ENCODE peak calls at places on chromosomes 12 and 14, in five cellular contexts. One of them, this sample, is unnamed. For H3K36me3, the result is how much of the 10 kb centered on the place peaks cover.

GRCh38 chr14:53470351-53471043 is 317.4 kb upstream of the DDHD1 start:
- DNase-seq in GM06990: no peak
- DNase-seq in pancreas: no peak
- DNase-seq in gastrocnemius medialis: peak
- DNase-seq in stomach: no peak
- DNase-seq in this sample: no peak

GRCh38 chr12:83092101-83092500 is 405.4 kb downstream of the TMTC2 start:
- DNase-seq in pancreas: no peak
- DNase-seq in GM06990: no peak
- DNase-seq in gastrocnemius medialis: no peak
- DNase-seq in stomach: no peak
- DNase-seq in this sample: no peak

GRCh38 chr12:71684081-71684480 is 1.8 kb upstream of the TMEM19 start:
- DNase-seq in pancreas: no peak
- DNase-seq in GM06990: no peak
- DNase-seq in gastrocnemius medialis: no peak
- DNase-seq in stomach: no peak
- DNase-seq in this sample: no peak

GRCh38 chr12:29229158-29229505 is 80.1 kb downstream of the FAR2 start:
- DNase-seq in gastrocnemius medialis: no peak
- DNase-seq in stomach: no peak
- DNase-seq in GM06990: no peak
- DNase-seq in pancreas: no peak
- DNase-seq in this sample: no peak

GRCh38 chr12:28216016-28216415 is 25.8 kb downstream of the CCDC91 start:
- DNase-seq in GM06990: no peak
- DNase-seq in gastrocnemius medialis: no peak
- DNase-seq in pancreas: no peak
- DNase-seq in stomach: no peak
- DNase-seq in this sample: no peak

GRCh38 chr12:14290951-14291350 is 74.5 kb upstream of the ATF7IP start:
- DNase-seq in gastrocnemius medialis: no peak
- DNase-seq in GM06990: no peak
- DNase-seq in pancreas: no peak
- DNase-seq in stomach: no peak
- DNase-seq in this sample: no peak

GRCh38 chr12:62123721-62124203 is 136.4 kb upstream of the USP15 start:
- DNase-seq in gastrocnemius medialis: no peak
- DNase-seq in GM06990: peak
- DNase-seq in pancreas: peak
- DNase-seq in stomach: peak
- DNase-seq in this sample: no peak

GRCh38 chr14:85288041-85288440 is 241.9 kb upstream of the FLRT2 start:
- DNase-seq in gastrocnemius medialis: no peak
- DNase-seq in stomach: no peak
- DNase-seq in GM06990: no peak
- DNase-seq in pancreas: no peak
- DNase-seq in this sample: no peak

GRCh38 chr14:90628825-90629224 is 187.4 kb downstream of the TTC7B start:
- DNase-seq in GM06990: no peak
- DNase-seq in pancreas: peak
- DNase-seq in gastrocnemius medialis: no peak
- DNase-seq in stomach: no peak
- DNase-seq in this sample: no peak

GRCh38 chr12:66156654-66157053 is 13.1 kb downstream of the TMBIM4 start:
- DNase-seq in stomach: no peak
- DNase-seq in gastrocnemius medialis: no peak
- DNase-seq in pancreas: no peak
- DNase-seq in GM06990: no peak
- DNase-seq in this sample: no peak

GRCh38 chr14:62209287-62209899 is 447.2 kb downstream of the SNAPC1 start:
- DNase-seq in gastrocnemius medialis: no peak
- DNase-seq in GM06990: no peak
- DNase-seq in pancreas: no peak
- DNase-seq in stomach: no peak
- DNase-seq in this sample: no peak

GRCh38 chr12:53145861-53146260 is 34.7 kb upstream of the ZNF740 start:
- DNase-seq in gastrocnemius medialis: no peak
- DNase-seq in GM06990: no peak
- DNase-seq in stomach: no peak
- DNase-seq in pancreas: no peak
- DNase-seq in this sample: no peak

GRCh38 chr12:117845271-117845904 is 123.4 kb downstream of the KSR2 start:
- DNase-seq in stomach: no peak
- DNase-seq in pancreas: no peak
- DNase-seq in GM06990: no peak
- DNase-seq in gastrocnemius medialis: no peak
- DNase-seq in this sample: no peak

GRCh38 chr14:72892879-72893635 is 844 bp downstream of the DPF3 start:
- DNase-seq in stomach: no peak
- DNase-seq in GM06990: peak
- DNase-seq in pancreas: no peak
- DNase-seq in gastrocnemius medialis: no peak
- DNase-seq in this sample: peak

GRCh38 chr12:110538869-110539622 is 36.9 kb downstream of the RAD9B start:
- DNase-seq in pancreas: no peak
- DNase-seq in stomach: peak
- DNase-seq in GM06990: no peak
- DNase-seq in gastrocnemius medialis: peak
- DNase-seq in this sample: no peak

GRCh38 chr12:93185369-93185741 is 192.4 kb upstream of the NUDT4 start:
- DNase-seq in GM06990: no peak
- DNase-seq in gastrocnemius medialis: no peak
- DNase-seq in pancreas: no peak
- DNase-seq in stomach: no peak
- DNase-seq in this sample: no peak

GRCh38 chr14:91388551-91388975 is 29.1 kb downstream of the CCDC88C start:
- DNase-seq in GM06990: no peak
- DNase-seq in pancreas: no peak
- DNase-seq in stomach: no peak
- DNase-seq in gastrocnemius medialis: no peak
- DNase-seq in this sample: no peak

GRCh38 chr14:88470542-88471440 is 84.0 kb downstream of the PTPN21 start:
- DNase-seq in gastrocnemius medialis: no peak
- DNase-seq in stomach: no peak
- DNase-seq in pancreas: no peak
- DNase-seq in GM06990: no peak
- DNase-seq in this sample: no peak

GRCh38 chr12:47088021-47088944 is 8.5 kb upstream of the AMIGO2 start:
- DNase-seq in gastrocnemius medialis: no peak
- DNase-seq in stomach: no peak
- DNase-seq in GM06990: no peak
- DNase-seq in pancreas: no peak
- DNase-seq in this sample: no peak

GRCh38 chr12:93918900-93919299 is 229.5 kb upstream of the PLXNC1 start:
- DNase-seq in stomach: no peak
- DNase-seq in GM06990: no peak
- DNase-seq in gastrocnemius medialis: no peak
- DNase-seq in pancreas: no peak
- DNase-seq in this sample: no peak

GRCh38 chr14:88955470-88955869 is 131.0 kb downstream of the TTC8 start:
- DNase-seq in stomach: no peak
- DNase-seq in gastrocnemius medialis: no peak
- DNase-seq in pancreas: no peak
- DNase-seq in GM06990: no peak
- DNase-seq in this sample: no peak

GRCh38 chr14:44099752-44100462 is 407.2 kb downstream of the FSCB start:
- DNase-seq in gastrocnemius medialis: no peak
- DNase-seq in pancreas: no peak
- DNase-seq in GM06990: no peak
- DNase-seq in stomach: no peak
- DNase-seq in this sample: no peak

GRCh38 chr14:20680843-20681347 is 3.5 kb upstream of the RNASE4 start:
- DNase-seq in GM06990: no peak
- DNase-seq in pancreas: no peak
- DNase-seq in gastrocnemius medialis: no peak
- DNase-seq in stomach: peak
- DNase-seq in this sample: peak

GRCh38 chr12:75428767-75429166 is 37.9 kb downstream of the GLIPR1L2 start:
- DNase-seq in stomach: no peak
- DNase-seq in gastrocnemius medialis: no peak
- DNase-seq in GM06990: no peak
- DNase-seq in pancreas: no peak
- DNase-seq in this sample: no peak

GRCh38 chr12:55717397-55718007 is 1.7 kb downstream of the BLOC1S1 start:
- DNase-seq in pancreas: no peak
- DNase-seq in stomach: no peak
- DNase-seq in GM06990: no peak
- DNase-seq in gastrocnemius medialis: no peak
- DNase-seq in this sample: no peak

GRCh38 chr12:117007618-117008017 is 91.6 kb downstream of the TESC start:
- DNase-seq in stomach: no peak
- DNase-seq in GM06990: no peak
- DNase-seq in pancreas: no peak
- DNase-seq in gastrocnemius medialis: no peak
- DNase-seq in this sample: no peak

GRCh38 chr14:20836668-20837338 is 34.2 kb upstream of the RNASE1 start:
- DNase-seq in stomach: peak
- DNase-seq in GM06990: no peak
- DNase-seq in gastrocnemius medialis: no peak
- DNase-seq in pancreas: peak
- DNase-seq in this sample: no peak

GRCh38 chr14:90508073-90508472 is 111.2 kb downstream of the CALM1 start:
- DNase-seq in stomach: no peak
- DNase-seq in gastrocnemius medialis: no peak
- DNase-seq in pancreas: no peak
- DNase-seq in GM06990: no peak
- DNase-seq in this sample: no peak

GRCh38 chr14:89146291-89146690 is 270.7 kb downstream of the FOXN3 start:
- DNase-seq in stomach: no peak
- DNase-seq in GM06990: no peak
- DNase-seq in gastrocnemius medialis: no peak
- DNase-seq in pancreas: no peak
- DNase-seq in this sample: no peak

GRCh38 chr12:117101953-117102833 is 3.0 kb upstream of the TESC start:
- DNase-seq in gastrocnemius medialis: no peak
- DNase-seq in stomach: no peak
- DNase-seq in GM06990: no peak
- DNase-seq in pancreas: no peak
- DNase-seq in this sample: no peak

GRCh38 chr14:100865682-100866591 is 37.6 kb downstream of the RTL1 start:
- DNase-seq in stomach: no peak
- DNase-seq in pancreas: no peak
- DNase-seq in GM06990: no peak
- DNase-seq in gastrocnemius medialis: no peak
- DNase-seq in this sample: no peak

GRCh38 chr12:111038075-111038474 is 117.7 kb upstream of the MYL2 start:
- DNase-seq in stomach: no peak
- DNase-seq in GM06990: no peak
- DNase-seq in pancreas: no peak
- DNase-seq in gastrocnemius medialis: no peak
- DNase-seq in this sample: no peak

GRCh38 chr12:86230516-86231146 is 25.6 kb downstream of the MGAT4C start:
- DNase-seq in GM06990: no peak
- DNase-seq in pancreas: no peak
- DNase-seq in gastrocnemius medialis: no peak
- DNase-seq in stomach: no peak
- DNase-seq in this sample: no peak

GRCh38 chr12:77537648-77538047 is 293.0 kb upstream of the NAV3 start:
- DNase-seq in stomach: no peak
- DNase-seq in gastrocnemius medialis: no peak
- DNase-seq in GM06990: no peak
- DNase-seq in pancreas: no peak
- DNase-seq in this sample: no peak

DNA sequence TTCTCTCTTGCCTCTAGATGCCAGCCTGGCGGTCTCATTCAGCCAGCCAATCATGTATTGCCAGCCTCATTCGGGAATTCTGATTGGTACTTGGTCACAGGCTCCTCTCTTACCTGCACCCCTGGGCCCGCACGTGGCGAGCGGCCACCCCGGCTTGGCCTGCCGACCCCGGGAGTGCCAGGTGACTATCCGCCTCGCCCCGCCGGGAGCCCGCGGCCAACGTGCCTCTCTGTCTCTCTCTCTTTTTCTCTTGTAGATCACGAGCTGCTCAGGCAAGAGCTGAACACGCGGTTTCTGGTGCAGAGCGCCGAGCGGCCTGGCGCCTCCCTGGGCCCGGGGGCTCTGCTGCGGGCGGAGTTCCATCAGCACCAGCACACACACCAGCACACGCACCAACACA is 39.3 kb downstream of the LRCOL1 start:
- DNase-seq in pancreas: no peak
- DNase-seq in GM06990: no peak
- DNase-seq in stomach: no peak
- DNase-seq in gastrocnemius medialis: no peak
- DNase-seq in this sample: no peak
- H3K4me3 ChIP-seq in pancreas: no peak
- H3K4me3 ChIP-seq in GM06990: no peak
- H3K4me3 ChIP-seq in stomach: no peak
- H3K4me3 ChIP-seq in gastrocnemius medialis: no peak
- H3K4me3 ChIP-seq in this sample: no peak

GRCh38 chr12:132795847-132796246 is 32.8 kb downstream of the GOLGA3 start:
- DNase-seq in gastrocnemius medialis: no peak
- DNase-seq in stomach: no peak
- DNase-seq in pancreas: no peak
- DNase-seq in GM06990: no peak
- DNase-seq in this sample: no peak
- H3K36me3 ChIP-seq in gastrocnemius medialis: half or more
- H3K36me3 ChIP-seq in stomach: half or more
- H3K36me3 ChIP-seq in pancreas: under half
- H3K36me3 ChIP-seq in GM06990: under half
- H3K36me3 ChIP-seq in this sample: under half

DNA sequence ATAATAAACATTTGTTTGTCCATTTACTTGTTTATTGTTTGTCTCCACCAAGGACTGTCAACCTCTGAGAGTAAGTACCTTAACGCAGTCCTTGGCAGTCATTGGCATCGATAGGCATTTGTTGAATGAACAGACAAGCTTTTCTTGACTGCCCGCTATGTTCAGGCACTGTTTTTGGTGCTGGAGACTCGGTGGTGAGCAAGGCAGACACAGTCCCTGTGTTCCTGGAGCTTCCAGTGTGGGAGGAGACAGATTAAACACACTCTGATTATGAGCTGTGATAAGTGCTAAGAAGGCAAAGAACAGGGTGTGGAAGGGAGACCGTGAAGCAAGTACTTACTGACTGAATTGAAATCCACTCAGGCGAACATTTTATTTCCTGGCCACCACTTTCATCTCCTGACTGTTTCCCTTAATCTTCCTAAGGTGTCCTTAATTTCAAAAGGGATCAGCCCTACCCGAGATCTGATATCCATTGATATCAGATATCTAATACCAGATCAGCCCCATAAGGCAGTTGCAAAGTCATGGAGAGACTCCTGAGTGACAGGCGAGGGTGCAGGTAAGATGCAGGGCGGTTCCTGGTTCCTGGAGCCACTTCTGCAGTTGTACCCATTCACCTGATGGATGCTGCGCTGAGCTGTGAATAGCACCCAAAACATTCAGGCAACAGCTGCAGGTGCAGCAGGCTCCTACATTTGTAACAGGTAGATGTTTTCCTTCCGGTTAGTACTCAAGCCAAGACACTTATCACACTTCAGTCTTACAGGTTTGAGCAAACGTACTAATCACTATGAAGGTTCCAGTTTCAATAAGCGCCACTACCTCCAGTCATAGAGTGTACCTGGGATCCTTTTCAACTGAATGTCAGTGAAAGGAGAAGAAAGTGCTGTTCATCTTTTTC is 1.5 kb downstream of the ATP6V0A2 start:
- DNase-seq in pancreas: peak
- DNase-seq in stomach: peak
- DNase-seq in gastrocnemius medialis: no peak
- DNase-seq in GM06990: peak
- DNase-seq in this sample: peak
- H3K4me3 ChIP-seq in pancreas: no peak
- H3K4me3 ChIP-seq in stomach: peak
- H3K4me3 ChIP-seq in gastrocnemius medialis: peak
- H3K4me3 ChIP-seq in GM06990: peak
- H3K4me3 ChIP-seq in this sample: peak

GRCh38 chr14:99505089-99505488 is 23.9 kb downstream of the CCNK start:
- DNase-seq in GM06990: no peak
- DNase-seq in pancreas: no peak
- DNase-seq in stomach: no peak
- DNase-seq in gastrocnemius medialis: no peak
- DNase-seq in this sample: no peak
- H3K36me3 ChIP-seq in GM06990: under half
- H3K36me3 ChIP-seq in pancreas: under half
- H3K36me3 ChIP-seq in stomach: half or more
- H3K36me3 ChIP-seq in gastrocnemius medialis: half or more
- H3K36me3 ChIP-seq in this sample: half or more

This sample was measured in Peyer's patch.